ENCODE peak calls at places on chromosomes 16 and 17, in four cellular contexts. One of them, this sample, is unnamed.

GRCh38 chr17:33732116-33732515 is 439.0 kb upstream of the ASIC2 start:
- DNase-seq in left ventricle myocardium inferior: no peak
- DNase-seq in endodermal cell: peak
- DNase-seq in hepatocyte: peak
- DNase-seq in this sample: no peak

GRCh38 chr16:64872101-64872500 is 249.8 kb downstream of the CDH11 start:
- DNase-seq in left ventricle myocardium inferior: no peak
- DNase-seq in endodermal cell: no peak
- DNase-seq in hepatocyte: no peak
- DNase-seq in this sample: no peak

GRCh38 chr17:61662771-61663170 is 71.8 kb upstream of the NACA2 start:
- DNase-seq in left ventricle myocardium inferior: no peak
- DNase-seq in endodermal cell: no peak
- DNase-seq in hepatocyte: no peak
- DNase-seq in this sample: no peak

GRCh38 chr17:48734328-48735056 is 5.9 kb upstream of the HOXB13 start:
- DNase-seq in left ventricle myocardium inferior: no peak
- DNase-seq in endodermal cell: peak
- DNase-seq in hepatocyte: no peak
- DNase-seq in this sample: no peak

GRCh38 chr16:84822990-84823389 is 3.2 kb downstream of the CRISPLD2 start:
- DNase-seq in left ventricle myocardium inferior: no peak
- DNase-seq in endodermal cell: no peak
- DNase-seq in hepatocyte: no peak
- DNase-seq in this sample: no peak

GRCh38 chr17:79005063-79005861 is 4.3 kb downstream of the CANT1 start:
- DNase-seq in left ventricle myocardium inferior: no peak
- DNase-seq in endodermal cell: peak
- DNase-seq in hepatocyte: peak
- DNase-seq in this sample: no peak

GRCh38 chr17:80629298-80630028 is 84.8 kb downstream of the RPTOR start:
- DNase-seq in left ventricle myocardium inferior: no peak
- DNase-seq in endodermal cell: no peak
- DNase-seq in hepatocyte: no peak
- DNase-seq in this sample: no peak

GRCh38 chr17:47221154-47221553 is 12.0 kb downstream of the MYL4 start:
- DNase-seq in left ventricle myocardium inferior: no peak
- DNase-seq in endodermal cell: no peak
- DNase-seq in hepatocyte: no peak
- DNase-seq in this sample: no peak

GRCh38 chr16:85173981-85174751 is 61.9 kb upstream of the CIBAR2 start:
- DNase-seq in left ventricle myocardium inferior: no peak
- DNase-seq in endodermal cell: peak
- DNase-seq in hepatocyte: peak
- DNase-seq in this sample: no peak

GRCh38 chr17:68805609-68806008 is 149.6 kb downstream of the ABCA8 start:
- DNase-seq in left ventricle myocardium inferior: no peak
- DNase-seq in endodermal cell: no peak
- DNase-seq in hepatocyte: no peak
- DNase-seq in this sample: no peak

GRCh38 chr17:19238167-19238505 is 970 bp downstream of the EPN2 start:
- DNase-seq in left ventricle myocardium inferior: peak
- DNase-seq in endodermal cell: peak
- DNase-seq in hepatocyte: peak
- DNase-seq in this sample: no peak

GRCh38 chr16:3198334-3199072 is 10.5 kb downstream of the OR1F1 start:
- DNase-seq in left ventricle myocardium inferior: no peak
- DNase-seq in endodermal cell: no peak
- DNase-seq in hepatocyte: no peak
- DNase-seq in this sample: no peak
- TF ChIP-seq CTCF in left ventricle myocardium inferior: no peak
- TF ChIP-seq CTCF in endodermal cell: no peak
- TF ChIP-seq CTCF in hepatocyte: no peak
- TF ChIP-seq CTCF in this sample: no peak

DNA sequence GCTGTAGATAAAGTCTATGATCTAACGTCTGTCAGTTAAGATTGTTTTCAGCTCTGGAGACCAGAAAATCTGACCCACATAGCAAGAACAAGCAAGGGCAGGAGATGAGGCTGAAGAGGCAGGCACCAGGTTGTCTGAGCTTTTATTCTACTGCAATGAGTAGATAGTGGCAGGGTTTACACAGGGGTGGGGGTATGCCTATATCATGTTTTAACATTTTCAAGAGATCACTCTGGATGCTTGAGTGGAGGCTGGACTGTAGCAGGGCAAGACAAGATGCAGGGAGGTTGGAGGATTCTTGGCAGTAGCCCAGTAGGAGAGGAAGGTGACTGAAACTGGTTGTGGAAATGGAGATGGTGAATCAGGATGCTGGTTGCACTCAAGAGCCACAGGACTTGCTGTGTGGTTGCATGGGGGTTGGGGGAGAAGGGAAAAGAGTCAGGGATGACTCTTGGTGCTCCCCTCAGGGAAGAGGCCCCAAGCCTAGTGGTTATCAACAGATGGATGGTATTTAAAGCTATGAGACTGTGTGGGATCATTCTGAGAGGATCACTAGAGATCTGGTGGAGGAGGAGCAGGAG is 143.1 kb upstream of the KCNJ18 start:
- DNase-seq in left ventricle myocardium inferior: no peak
- DNase-seq in endodermal cell: no peak
- DNase-seq in hepatocyte: no peak
- DNase-seq in this sample: no peak
- H3K4me3 ChIP-seq in left ventricle myocardium inferior: no peak
- H3K4me3 ChIP-seq in endodermal cell: peak
- H3K4me3 ChIP-seq in hepatocyte: no peak
- H3K4me3 ChIP-seq in this sample: no peak

GRCh38 chr16:17336501-17336900 is 134.3 kb downstream of the XYLT1 start:
- DNase-seq in left ventricle myocardium inferior: no peak
- DNase-seq in endodermal cell: no peak
- DNase-seq in hepatocyte: no peak
- DNase-seq in this sample: no peak
- H3K27ac ChIP-seq in left ventricle myocardium inferior: no peak
- H3K27ac ChIP-seq in endodermal cell: no peak
- H3K27ac ChIP-seq in hepatocyte: no peak
- H3K27ac ChIP-seq in this sample: peak

GRCh38 chr16:88669986-88670385 is 7.1 kb upstream of the MVD start:
- DNase-seq in left ventricle myocardium inferior: no peak
- DNase-seq in endodermal cell: no peak
- DNase-seq in hepatocyte: no peak
- DNase-seq in this sample: no peak

GRCh38 chr16:88673685-88674398 is 11.0 kb upstream of the MVD start:
- DNase-seq in left ventricle myocardium inferior: peak
- DNase-seq in endodermal cell: no peak
- DNase-seq in hepatocyte: no peak
- DNase-seq in this sample: no peak

GRCh38 chr16:88671806-88672205 is 8.9 kb upstream of the MVD start:
- DNase-seq in left ventricle myocardium inferior: no peak
- DNase-seq in endodermal cell: no peak
- DNase-seq in hepatocyte: no peak
- DNase-seq in this sample: no peak

GRCh38 chr16:88676502-88677242 is 9.6 kb downstream of the SNAI3 start:
- DNase-seq in left ventricle myocardium inferior: no peak
- DNase-seq in endodermal cell: no peak
- DNase-seq in hepatocyte: no peak
- DNase-seq in this sample: no peak

DNA sequence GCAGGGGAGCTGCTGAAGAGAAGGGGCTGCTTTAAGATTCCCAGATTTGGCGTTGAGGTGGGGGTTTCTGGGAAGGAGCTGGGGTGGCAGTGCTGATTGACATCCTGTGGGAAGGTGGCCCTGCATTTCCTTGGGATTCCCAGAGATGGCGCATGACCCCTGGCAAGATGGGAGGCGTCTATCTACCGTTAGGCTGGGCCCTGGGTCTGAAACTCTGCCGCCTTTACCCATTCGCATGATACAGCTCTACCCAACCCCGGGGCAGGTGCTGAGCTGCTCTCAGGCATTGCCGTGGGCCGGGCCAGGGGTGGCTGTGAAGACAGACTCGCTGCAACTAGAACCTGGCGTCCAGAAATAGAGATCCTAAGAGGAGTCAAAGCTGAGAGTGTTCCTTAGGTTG is 9.9 kb upstream of the MVD start:
- DNase-seq in left ventricle myocardium inferior: no peak
- DNase-seq in endodermal cell: peak
- DNase-seq in hepatocyte: no peak
- DNase-seq in this sample: no peak
- TF ChIP-seq CTCF in left ventricle myocardium inferior: peak
- TF ChIP-seq CTCF in endodermal cell: peak
- TF ChIP-seq CTCF in hepatocyte: peak
- TF ChIP-seq CTCF in this sample: no peak

GRCh38 chr16:66553223-66553622 is 847 bp downstream of the CKLF start:
- DNase-seq in left ventricle myocardium inferior: no peak
- DNase-seq in endodermal cell: no peak
- DNase-seq in hepatocyte: no peak
- DNase-seq in this sample: no peak
- H3K4me3 ChIP-seq in left ventricle myocardium inferior: peak
- H3K4me3 ChIP-seq in endodermal cell: peak
- H3K4me3 ChIP-seq in hepatocyte: no peak
- H3K4me3 ChIP-seq in this sample: peak

DNA sequence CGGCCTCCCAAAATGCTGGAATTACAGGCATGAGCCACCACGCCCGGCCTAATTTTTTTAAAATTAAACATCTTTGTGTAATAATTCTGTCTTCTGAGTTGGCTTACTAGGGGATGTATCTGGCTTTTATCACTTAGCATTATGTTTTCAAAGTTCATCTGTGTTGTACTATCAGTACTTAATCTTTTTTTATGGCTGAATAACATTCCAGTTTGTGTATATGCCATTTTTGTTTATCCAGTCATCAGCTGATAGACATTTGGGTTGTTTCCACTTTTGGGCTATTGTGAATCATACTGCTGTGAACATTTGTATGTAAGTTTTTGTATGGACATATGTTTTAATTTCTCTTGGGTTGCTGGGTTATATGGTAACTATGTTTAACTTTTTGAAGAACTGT is 69.0 kb downstream of the CHD9 start:
- DNase-seq in left ventricle myocardium inferior: no peak
- DNase-seq in endodermal cell: no peak
- DNase-seq in hepatocyte: no peak
- DNase-seq in this sample: no peak
- H3K27ac ChIP-seq in left ventricle myocardium inferior: no peak
- H3K27ac ChIP-seq in endodermal cell: no peak
- H3K27ac ChIP-seq in hepatocyte: peak
- H3K27ac ChIP-seq in this sample: no peak

GRCh38 chr17:18190629-18191028 is 7.0 kb downstream of the ALKBH5 start:
- DNase-seq in left ventricle myocardium inferior: no peak
- DNase-seq in endodermal cell: no peak
- DNase-seq in hepatocyte: no peak
- DNase-seq in this sample: no peak

GRCh38 chr17:18191071-18191667 is 7.5 kb downstream of the ALKBH5 start:
- DNase-seq in left ventricle myocardium inferior: peak
- DNase-seq in endodermal cell: no peak
- DNase-seq in hepatocyte: peak
- DNase-seq in this sample: peak

GRCh38 chr17:18194804-18195203 is 11.2 kb downstream of the ALKBH5 start:
- DNase-seq in left ventricle myocardium inferior: no peak
- DNase-seq in endodermal cell: no peak
- DNase-seq in hepatocyte: no peak
- DNase-seq in this sample: no peak

GRCh38 chr17:18194394-18194793 is 10.8 kb downstream of the ALKBH5 start:
- DNase-seq in left ventricle myocardium inferior: no peak
- DNase-seq in endodermal cell: no peak
- DNase-seq in hepatocyte: no peak
- DNase-seq in this sample: no peak

GRCh38 chr17:18191967-18192366 is 8.3 kb downstream of the ALKBH5 start:
- DNase-seq in left ventricle myocardium inferior: no peak
- DNase-seq in endodermal cell: peak
- DNase-seq in hepatocyte: no peak
- DNase-seq in this sample: no peak
- TF ChIP-seq CTCF in left ventricle myocardium inferior: peak
- TF ChIP-seq CTCF in endodermal cell: peak
- TF ChIP-seq CTCF in hepatocyte: peak
- TF ChIP-seq CTCF in this sample: no peak

GRCh38 chr16:30697264-30698138 is 1.5 kb upstream of the SRCAP start:
- DNase-seq in left ventricle myocardium inferior: no peak
- DNase-seq in endodermal cell: no peak
- DNase-seq in hepatocyte: no peak
- DNase-seq in this sample: no peak
- H3K4me3 ChIP-seq in left ventricle myocardium inferior: peak
- H3K4me3 ChIP-seq in endodermal cell: peak
- H3K4me3 ChIP-seq in hepatocyte: peak
- H3K4me3 ChIP-seq in this sample: peak

DNA sequence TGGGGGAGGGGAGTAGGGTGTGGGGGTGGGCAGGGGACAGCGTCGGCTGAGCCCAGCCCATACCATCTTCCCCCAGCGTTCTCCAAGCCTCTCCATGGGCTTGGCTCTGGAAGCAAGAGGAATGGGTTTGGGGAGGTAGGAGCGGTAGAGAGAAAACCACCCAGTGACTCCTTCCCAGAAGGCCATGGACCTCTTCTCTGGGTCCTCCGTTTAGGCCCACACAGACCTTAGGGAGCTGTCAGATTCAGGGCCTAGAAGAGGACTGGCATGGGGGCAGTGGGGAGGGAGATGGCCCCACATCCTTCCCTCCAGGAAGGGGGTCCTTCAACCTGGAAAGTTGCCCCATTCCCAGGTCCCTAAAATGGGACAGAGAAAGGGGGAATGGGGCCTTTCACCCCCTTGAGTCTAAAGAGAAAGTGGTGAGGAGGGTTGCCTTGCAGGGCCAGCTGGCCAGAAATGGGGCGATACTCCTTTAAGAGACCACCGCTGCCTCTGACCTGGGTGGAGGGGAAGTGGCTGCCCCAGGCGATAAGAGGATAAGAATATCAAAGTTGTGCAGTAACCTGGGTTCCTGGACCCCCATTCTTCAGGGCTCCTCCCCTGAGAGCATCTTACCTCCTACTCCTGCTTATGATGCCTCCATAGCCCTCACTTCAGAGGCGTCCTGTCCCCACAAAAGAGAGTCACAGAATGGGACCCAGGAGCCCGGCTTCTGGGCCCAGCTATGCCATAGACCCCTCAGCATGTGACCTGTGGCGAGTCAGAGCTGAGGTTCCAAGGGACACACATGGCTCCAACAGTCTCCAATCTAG is 5.0 kb upstream of the TSPOAP1 start:
- DNase-seq in left ventricle myocardium inferior: no peak
- DNase-seq in endodermal cell: no peak
- DNase-seq in hepatocyte: no peak
- DNase-seq in this sample: no peak
- H3K27ac ChIP-seq in left ventricle myocardium inferior: no peak
- H3K27ac ChIP-seq in endodermal cell: no peak
- H3K27ac ChIP-seq in hepatocyte: no peak
- H3K27ac ChIP-seq in this sample: no peak